ENCODE peak calls at places on chromosomes 7 and 10, in nine cellular contexts. L is putamen; O is activated naive CD8-positive, alpha-beta T cell treated with anti-CD3 and anti-CD28 coated beads for 36 hours; T is hypothalamus; R is mesothelial cell of epicardium; Z is activated CD4-positive, alpha-beta T cell treated with anti-CD3 and anti-CD28 coated beads for 36 hours; C is GM13977; U is DMS153; D is epithelial cell of esophagus. Y is an unnamed sample.

GRCh38 chr7:16810573-16810972 is 5.8 kb upstream of the AGR2 start:
- DNase-seq in L (no peak), O (no peak), T (no peak), R (no peak), Z (no peak), C (no peak), U (no peak), D (no peak), Y (no peak)

GRCh38 chr10:23439920-23440875 is 1.3 kb downstream of the OTUD1 start:
- DNase-seq in L (peak; percentile 18), O (peak; percentile 36), T (no peak), R (peak; percentile 20), Z (peak; percentile 59), C (peak; percentile 64), U (no peak), D (peak; percentile 50), Y (peak; percentile 46)

GRCh38 chr10:103921750-103922195 is 3.8 kb upstream of the STN1 start:
- DNase-seq in L (peak; percentile 39), O (peak; percentile 28), T (no peak), R (no peak), Z (peak; percentile 64), C (peak; percentile 57), U (no peak), D (peak; percentile 46), Y (no peak)

GRCh38 chr10:77240042-77240619 is 397.5 kb downstream of the KCNMA1 start:
- DNase-seq in L (no peak), O (no peak), T (no peak), R (no peak), Z (no peak), C (no peak), U (peak; percentile 76), D (no peak), Y (no peak)

GRCh38 chr10:101843032-101843991 is at the start of gene KCNIP2:
- DNase-seq in L (peak; percentile 75), O (peak; percentile 58), T (no peak), R (no peak), Z (peak; percentile 80), C (peak; percentile 91), U (no peak), D (no peak), Y (peak; percentile 23)

GRCh38 chr10:125823663-125824251 is 411 bp downstream of the BCCIP start:
- DNase-seq in L (no peak), O (no peak), T (no peak), R (no peak), Z (peak; percentile 29), C (no peak), U (no peak), D (peak; percentile 5), Y (no peak)

GRCh38 chr7:85074992-85075391 is 111.9 kb downstream of the SEMA3D start:
- DNase-seq in L (no peak), O (no peak), T (no peak), R (no peak), Z (no peak), C (no peak), U (no peak), D (peak; percentile 32), Y (no peak)

GRCh38 chr7:90708841-90709317 is 112.8 kb downstream of the CDK14 start:
- DNase-seq in L (peak; percentile 31), O (no peak), T (no peak), R (no peak), Z (peak; percentile 44), C (peak; percentile 18), U (no peak), D (peak; percentile 41), Y (no peak)

GRCh38 chr10:125190414-125190813 is 30.1 kb upstream of the CTBP2 start:
- DNase-seq in L (no peak), O (no peak), T (no peak), R (no peak), Z (no peak), C (no peak), U (no peak), D (no peak), Y (no peak)

GRCh38 chr10:21315321-21316220 is 209.9 kb downstream of the SKIDA1 start:
- DNase-seq in L (peak; percentile 3), O (no peak), T (no peak), R (no peak), Z (no peak), C (no peak), U (no peak), D (peak; percentile 91), Y (peak; percentile 68)

GRCh38 chr7:7707756-7708310 is 10.6 kb downstream of the RPA3 start:
- DNase-seq in L (no peak), O (no peak), T (no peak), R (no peak), Z (no peak), C (no peak), U (no peak), D (peak; percentile 57), Y (no peak)

GRCh38 chr7:108181073-108181985 is 51.2 kb upstream of the LAMB4 start:
- DNase-seq in L (peak; percentile 34), O (no peak), T (no peak), R (no peak), Z (no peak), C (peak; percentile 26), U (no peak), D (peak; percentile 69), Y (no peak)

GRCh38 chr10:44982114-44982460 is 3.5 kb upstream of the DEPP1 start:
- DNase-seq in L (no peak), O (no peak), T (no peak), R (no peak), Z (no peak), C (no peak), U (no peak), D (peak; percentile 25), Y (no peak)

GRCh38 chr7:114784756-114785155 is 137.1 kb upstream of the MDFIC start:
- DNase-seq in L (no peak), O (no peak), T (no peak), R (no peak), Z (no peak), C (no peak), U (no peak), D (peak; percentile 74), Y (no peak)

GRCh38 chr7:47327306-47327697 is 254.6 kb downstream of the TNS3 start:
- DNase-seq in L (no peak), O (no peak), T (no peak), R (no peak), Z (no peak), C (no peak), U (no peak), D (no peak), Y (no peak)

GRCh38 chr10:126336786-126337185 is 51.5 kb downstream of the ADAM12 start:
- DNase-seq in L (no peak), O (no peak), T (no peak), R (no peak), Z (no peak), C (no peak), U (no peak), D (no peak), Y (no peak)

GRCh38 chr10:89069589-89069988 is 79.0 kb downstream of the FAS start:
- DNase-seq in L (no peak), O (no peak), T (no peak), R (no peak), Z (no peak), C (no peak), U (no peak), D (no peak), Y (no peak)

GRCh38 chr7:36114355-36114754 is 38.7 kb upstream of the EEPD1 start:
- DNase-seq in L (no peak), O (no peak), T (no peak), R (no peak), Z (no peak), C (no peak), U (no peak), D (peak; percentile 24), Y (no peak)

GRCh38 chr10:1526427-1527055 is 210.8 kb downstream of the ADARB2 start:
- DNase-seq in L (no peak), O (no peak), T (no peak), R (no peak), Z (peak; percentile 13), C (no peak), U (peak; percentile 34), D (no peak), Y (no peak)

GRCh38 chr10:92387289-92387940 is 96.4 kb downstream of the MARCHF5 start:
- DNase-seq in L (no peak), O (peak; percentile 3), T (no peak), R (peak; percentile 34), Z (peak; percentile 41), C (peak; percentile 52), U (no peak), D (peak; percentile 58), Y (peak; percentile 68)

GRCh38 chr10:60573342-60573741 is 183.7 kb upstream of the ANK3 start:
- DNase-seq in L (no peak), O (peak; percentile 36), T (no peak), R (no peak), Z (peak; percentile 86), C (no peak), U (no peak), D (no peak), Y (no peak)

GRCh38 chr7:96017877-96018276 is 245.5 kb downstream of the DYNC1I1 start:
- DNase-seq in L (no peak), O (no peak), T (no peak), R (no peak), Z (no peak), C (no peak), U (peak; percentile 67), D (no peak), Y (no peak)

GRCh38 chr10:125162181-125162906 is 2.0 kb upstream of the CTBP2 start:
- DNase-seq in L (no peak), O (no peak), T (no peak), R (no peak), Z (no peak), C (no peak), U (no peak), D (no peak), Y (peak; percentile 89)

GRCh38 chr7:148264933-148265557 is 325.5 kb upstream of the C7orf33 start:
- DNase-seq in L (no peak), O (no peak), T (no peak), R (no peak), Z (peak; percentile 24), C (peak; percentile 53), U (peak; percentile 37), D (peak; percentile 65), Y (peak; percentile 23)

GRCh38 chr7:92742186-92742585 is 94.2 kb downstream of the CDK6 start:
- DNase-seq in L (no peak), O (no peak), T (no peak), R (no peak), Z (no peak), C (no peak), U (no peak), D (no peak), Y (no peak)

GRCh38 chr7:151261534-151261933 is 13.0 kb upstream of the SMARCD3 start:
- DNase-seq in L (no peak), O (no peak), T (no peak), R (no peak), Z (no peak), C (no peak), U (no peak), D (no peak), Y (no peak)

Y was measured in trophoblast cell.